ENCODE peak calls at places on chromosomes 6 and 20, in seven cellular contexts. W, V, Y, R, G, F and Z are unnamed samples. For H3K4me1, the result is how much of the 10 kb centered on the place peaks cover.

GRCh38 chr6:148565321-148565926 is 181.4 kb upstream of the UST start:
- DNase-seq in W (no peak), V (no peak), Y (no peak), R (no peak), G (no peak), F (no peak), Z (no peak)

GRCh38 chr6:35955071-35955470 is 34.2 kb upstream of the SRPK1 start:
- DNase-seq in W (no peak), V (no peak), Y (no peak), R (no peak), G (no peak), F (no peak), Z (no peak)

GRCh38 chr6:5567890-5568289 is 306.6 kb downstream of the FARS2 start:
- DNase-seq in W (no peak), V (no peak), Y (no peak), R (no peak), G (no peak), F (no peak), Z (no peak)

GRCh38 chr6:7324520-7324919 is 11.5 kb upstream of the SSR1 start:
- DNase-seq in W (no peak), V (no peak), Y (no peak), R (no peak), G (peak), F (peak), Z (no peak)

GRCh38 chr6:45614488-45615285 is 237.0 kb upstream of the SUPT3H start:
- DNase-seq in W (no peak), V (no peak), Y (no peak), R (no peak), G (no peak), F (no peak), Z (no peak)

GRCh38 chr6:3773696-3774298 is 22.3 kb upstream of the PXDC1 start:
- DNase-seq in W (peak), V (no peak), Y (no peak), R (peak), G (no peak), F (peak), Z (no peak)

GRCh38 chr6:43627008-43627825 is 1.8 kb downstream of the GTPBP2 start:
- DNase-seq in W (peak), V (peak), Y (peak), R (peak), G (peak), F (peak), Z (no peak)

GRCh38 chr20:63421913-63422312 is 50.5 kb downstream of the KCNQ2 start:
- DNase-seq in W (no peak), V (no peak), Y (no peak), R (no peak), G (no peak), F (no peak), Z (no peak)

GRCh38 chr6:21740719-21741118 is 147.2 kb downstream of the SOX4 start:
- DNase-seq in W (no peak), V (no peak), Y (no peak), R (no peak), G (no peak), F (no peak), Z (no peak)

GRCh38 chr6:148112851-148113319 is 229.8 kb upstream of the SASH1 start:
- DNase-seq in W (no peak), V (no peak), Y (no peak), R (no peak), G (no peak), F (no peak), Z (no peak)

GRCh38 chr6:153231048-153231635 is 100.1 kb upstream of the RGS17 start:
- DNase-seq in W (no peak), V (peak), Y (no peak), R (peak), G (no peak), F (peak), Z (peak)

GRCh38 chr6:53115113-53115512 is 33.5 kb downstream of the GCM1 start:
- DNase-seq in W (no peak), V (no peak), Y (no peak), R (no peak), G (no peak), F (no peak), Z (no peak)

GRCh38 chr6:37354526-37355384 is 972 bp downstream of the RNF8 start:
- DNase-seq in W (no peak), V (peak), Y (no peak), R (peak), G (no peak), F (peak), Z (no peak)

GRCh38 chr6:89145461-89145961 is 344 bp upstream of the PM20D2 start:
- DNase-seq in W (no peak), V (no peak), Y (no peak), R (no peak), G (no peak), F (peak), Z (no peak)

GRCh38 chr20:57439432-57439831 is 48.2 kb downstream of the RBM38 start:
- DNase-seq in W (peak), V (peak), Y (peak), R (peak), G (peak), F (peak), Z (no peak)

GRCh38 chr6:7469696-7470095 is 71.8 kb upstream of the DSP start:
- DNase-seq in W (no peak), V (no peak), Y (no peak), R (no peak), G (no peak), F (no peak), Z (no peak)

GRCh38 chr6:87257565-87257964 is 64.8 kb upstream of the SMIM8 start:
- DNase-seq in W (no peak), V (no peak), Y (no peak), R (no peak), G (no peak), F (no peak), Z (no peak)

GRCh38 chr6:128358111-128358780 is 162.2 kb downstream of the PTPRK start:
- DNase-seq in W (no peak), V (no peak), Y (no peak), R (no peak), G (no peak), F (no peak), Z (no peak)

GRCh38 chr20:25470045-25470444 is 62.6 kb downstream of the GINS1 start:
- DNase-seq in W (no peak), V (no peak), Y (no peak), R (no peak), G (no peak), F (peak), Z (peak)

GRCh38 chr6:11424395-11425050 is 113.0 kb upstream of the TMEM170B start:
- DNase-seq in W (no peak), V (no peak), Y (no peak), R (no peak), G (no peak), F (no peak), Z (no peak)

GRCh38 chr6:151679081-151679480 is 128.4 kb upstream of the ESR1 start:
- DNase-seq in W (no peak), V (no peak), Y (no peak), R (peak), G (no peak), F (no peak), Z (no peak)

GRCh38 chr6:100472674-100473073 is 8.0 kb upstream of the SIM1 start:
- DNase-seq in W (no peak), V (no peak), Y (no peak), R (no peak), G (no peak), F (no peak), Z (no peak)

GRCh38 chr20:6519556-6519955 is 247.9 kb upstream of the BMP2 start:
- DNase-seq in W (no peak), V (no peak), Y (no peak), R (no peak), G (no peak), F (no peak), Z (no peak)

GRCh38 chr6:132062626-132063025 is 111.5 kb upstream of the CCN2 start:
- DNase-seq in W (no peak), V (no peak), Y (no peak), R (no peak), G (no peak), F (no peak), Z (no peak)

GRCh38 chr6:37624606-37625574 is 72.8 kb downstream of the MDGA1 start:
- DNase-seq in W (peak), V (peak), Y (no peak), R (peak), G (peak), F (peak), Z (no peak)

GRCh38 chr6:10613693-10614092 is 80.7 kb downstream of the C6orf52 start:
- DNase-seq in W (no peak), V (no peak), Y (no peak), R (no peak), G (no peak), F (no peak), Z (no peak)

GRCh38 chr6:50819906-50820589 is 1.4 kb downstream of the TFAP2B start:
- DNase-seq in W (no peak), V (no peak), Y (no peak), R (no peak), G (no peak), F (no peak), Z (no peak)
- H3K4me3 ChIP-seq in W (no peak), V (peak), Y (no peak), R (peak), G (no peak), F (no peak), Z (no peak)

GRCh38 chr20:13418263-13419229 is 197.5 kb downstream of the ISM1 start:
- DNase-seq in W (no peak), V (no peak), Y (no peak), R (no peak), G (no peak), F (no peak), Z (no peak)
- H3K4me1 ChIP-seq in W (under half), V (under half), Y (under half), R (under half), G (under half), F (under half), Z (under half)

GRCh38 chr6:34575326-34575725 is 19.2 kb upstream of the SPDEF start:
- DNase-seq in W (no peak), V (peak), Y (no peak), R (no peak), G (no peak), F (no peak), Z (no peak)
- TF ChIP-seq CTCF in W (no peak), V (no peak), Y (no peak), R (no peak), G (no peak), F (no peak), Z (no peak)

DNA sequence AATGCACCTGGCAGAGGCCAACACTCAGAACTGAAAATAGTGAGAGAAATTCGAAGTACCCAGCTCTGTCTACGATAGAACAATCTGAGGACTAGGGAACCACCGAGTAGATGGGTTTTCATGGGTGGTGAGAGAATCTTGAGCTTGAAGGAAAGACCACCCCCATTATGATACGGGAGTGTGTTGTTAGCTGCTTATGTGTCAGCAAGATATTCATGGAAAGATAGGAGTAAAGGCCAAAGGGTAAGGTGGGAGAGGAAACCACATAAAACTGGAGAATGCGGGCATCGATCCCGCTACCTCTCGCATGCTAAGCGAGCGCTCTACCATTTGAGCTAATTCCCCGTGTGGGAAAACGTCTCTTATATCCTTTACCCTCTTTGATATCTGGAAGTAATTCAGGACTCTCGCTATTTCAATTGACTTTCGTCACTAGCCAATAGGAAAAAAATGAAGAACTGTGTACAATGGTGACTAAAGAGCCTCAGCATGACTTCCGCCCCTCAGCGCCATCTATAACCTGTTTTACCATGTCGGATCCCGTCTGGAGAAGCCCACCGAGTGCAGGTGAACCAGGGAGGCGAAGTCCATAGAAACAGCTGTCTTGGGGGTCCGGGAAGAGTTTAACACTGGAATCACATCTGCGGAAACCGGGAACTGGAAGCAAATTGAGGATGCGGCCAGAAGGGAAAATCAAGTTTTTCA is 25.0 kb upstream of the ABT1 start:
- DNase-seq in W (peak), V (no peak), Y (peak), R (no peak), G (peak), F (peak), Z (peak)
- H3K4me3 ChIP-seq in W (peak), V (peak), Y (peak), R (peak), G (peak), F (no peak), Z (peak)

DNA sequence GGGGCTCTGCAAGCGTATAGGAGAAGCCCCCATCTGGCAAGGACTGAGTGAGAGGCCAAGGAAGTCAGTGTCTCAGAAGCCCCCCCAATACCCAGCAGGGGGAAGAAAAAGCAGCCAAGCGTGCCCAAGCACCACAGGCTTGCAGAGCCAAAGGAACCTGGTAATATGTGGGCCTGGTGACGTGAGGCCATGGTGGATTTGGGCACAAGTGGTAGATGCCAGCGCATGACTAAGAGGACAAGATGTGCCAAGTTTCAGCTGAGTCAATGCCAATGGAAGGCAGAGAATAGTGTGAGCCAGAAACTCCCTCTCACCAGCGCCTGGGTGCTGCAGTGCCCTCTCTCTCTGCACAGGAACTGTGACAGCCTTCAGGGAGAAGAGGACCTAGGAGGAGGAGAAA is 110.0 kb downstream of the QRSL1 start:
- DNase-seq in W (peak), V (peak), Y (peak), R (peak), G (peak), F (peak), Z (no peak)
- H3K4me1 ChIP-seq in W (under half), V (under half), Y (under half), R (under half), G (under half), F (under half), Z (under half)

GRCh38 chr20:33394718-33395117 is 6.6 kb downstream of the CDK5RAP1 start:
- DNase-seq in W (no peak), V (no peak), Y (no peak), R (no peak), G (no peak), F (peak), Z (no peak)
- TF ChIP-seq CTCF in W (no peak), V (no peak), Y (peak), R (no peak), G (no peak), F (no peak), Z (peak)